ENCODE peak calls at places on chromosomes 7 and 10, in seven cellular contexts. S is non-pigmented ciliary epithelial cell, W is tibial artery, C is NCI-H446, H is RCC 7860, U is BE2C, T is BJ. R is an unnamed sample.

GRCh38 chr7:120089968-120090367 is 183.0 kb upstream of the KCND2 start:
- DNase-seq in S (peak; percentile 1), W (no peak), C (no peak), H (peak; percentile 16), U (peak; percentile 7), T (no peak), R (no peak)

GRCh38 chr10:6737758-6738463 is 157.8 kb upstream of the PRKCQ start:
- DNase-seq in S (no peak), W (no peak), C (no peak), H (no peak), U (no peak), T (no peak), R (no peak)

GRCh38 chr7:157176771-157177170 is 38.0 kb downstream of the UBE3C start:
- DNase-seq in S (peak; percentile 10), W (no peak), C (no peak), H (no peak), U (no peak), T (no peak), R (no peak)

GRCh38 chr7:13551503-13551902 is 438.0 kb downstream of the ETV1 start:
- DNase-seq in S (no peak), W (no peak), C (peak; percentile 92), H (no peak), U (peak; percentile 11), T (no peak), R (peak; percentile 54)

GRCh38 chr10:3857318-3857717 is 72.3 kb upstream of the KLF6 start:
- DNase-seq in S (no peak), W (no peak), C (no peak), H (no peak), U (no peak), T (no peak), R (no peak)

GRCh38 chr7:156635529-156636385 is 4.8 kb upstream of the RNF32 start:
- DNase-seq in S (no peak), W (no peak), C (no peak), H (no peak), U (no peak), T (no peak), R (no peak)

GRCh38 chr7:137687556-137688280 is 159.1 kb downstream of the DGKI start:
- DNase-seq in S (peak; percentile 63), W (no peak), C (no peak), H (no peak), U (no peak), T (peak; percentile 72), R (no peak)

GRCh38 chr10:91883549-91884542 is 25.4 kb downstream of the FGFBP3 start:
- DNase-seq in S (peak; percentile 43), W (peak; percentile 82), C (no peak), H (no peak), U (no peak), T (no peak), R (peak; percentile 17)

GRCh38 chr10:34474060-34474376 is 341.1 kb downstream of the PARD3 start:
- DNase-seq in S (no peak), W (no peak), C (no peak), H (peak; percentile 13), U (no peak), T (no peak), R (no peak)

GRCh38 chr10:77513220-77513619 is 124.4 kb downstream of the KCNMA1 start:
- DNase-seq in S (no peak), W (no peak), C (no peak), H (no peak), U (no peak), T (no peak), R (no peak)

GRCh38 chr7:84248843-84249242 is 54.3 kb upstream of the SEMA3A start:
- DNase-seq in S (no peak), W (no peak), C (no peak), H (no peak), U (no peak), T (no peak), R (no peak)